ENCODE peak calls at places on chromosomes 5 and 9, in four cellular contexts. One of them, this sample, is unnamed.

GRCh38 chr5:127585661-127586060 is 63.2 kb upstream of the CTXN3 start:
- DNase-seq in tibial nerve: no peak
- DNase-seq in erythroblast: no peak
- DNase-seq in IMR-90: no peak
- DNase-seq in this sample: no peak

GRCh38 chr5:109740329-109740728 is 50.6 kb downstream of the MAN2A1 start:
- DNase-seq in tibial nerve: no peak
- DNase-seq in erythroblast: no peak
- DNase-seq in IMR-90: peak
- DNase-seq in this sample: no peak

GRCh38 chr5:142280066-142281011 is 44.5 kb downstream of the SPRY4 start:
- DNase-seq in tibial nerve: no peak
- DNase-seq in erythroblast: no peak
- DNase-seq in IMR-90: peak
- DNase-seq in this sample: no peak

GRCh38 chr5:164090358-164090757 is 584.9 kb downstream of the MAT2B start:
- DNase-seq in tibial nerve: no peak
- DNase-seq in erythroblast: no peak
- DNase-seq in IMR-90: no peak
- DNase-seq in this sample: no peak

GRCh38 chr5:110088676-110089436 is 399.1 kb downstream of the MAN2A1 start:
- DNase-seq in tibial nerve: no peak
- DNase-seq in erythroblast: no peak
- DNase-seq in IMR-90: no peak
- DNase-seq in this sample: no peak

GRCh38 chr5:13866792-13867191 is 77.7 kb downstream of the DNAH5 start:
- DNase-seq in tibial nerve: no peak
- DNase-seq in erythroblast: peak
- DNase-seq in IMR-90: peak
- DNase-seq in this sample: no peak

GRCh38 chr9:121735792-121736130 is 84.3 kb downstream of the DAB2IP start:
- DNase-seq in tibial nerve: no peak
- DNase-seq in erythroblast: no peak
- DNase-seq in IMR-90: no peak
- DNase-seq in this sample: no peak

GRCh38 chr5:179820483-179821297 is at the start of gene SQSTM1:
- DNase-seq in tibial nerve: peak
- DNase-seq in erythroblast: peak
- DNase-seq in IMR-90: peak
- DNase-seq in this sample: peak

GRCh38 chr5:175603987-175604739 is 53.7 kb upstream of the HRH2 start:
- DNase-seq in tibial nerve: no peak
- DNase-seq in erythroblast: no peak
- DNase-seq in IMR-90: no peak
- DNase-seq in this sample: no peak

GRCh38 chr5:62720036-62720441 is 141.4 kb downstream of the LRRC70 start:
- DNase-seq in tibial nerve: no peak
- DNase-seq in erythroblast: peak
- DNase-seq in IMR-90: peak
- DNase-seq in this sample: no peak

GRCh38 chr9:125435776-125436612 is 174.4 kb downstream of the GAPVD1 start:
- DNase-seq in tibial nerve: no peak
- DNase-seq in erythroblast: no peak
- DNase-seq in IMR-90: no peak
- DNase-seq in this sample: no peak

GRCh38 chr5:123937230-123937629 is 425.3 kb downstream of the CSNK1G3 start:
- DNase-seq in tibial nerve: no peak
- DNase-seq in erythroblast: peak
- DNase-seq in IMR-90: peak
- DNase-seq in this sample: no peak

GRCh38 chr5:67680109-67680508 is 483.5 kb upstream of the CD180 start:
- DNase-seq in tibial nerve: no peak
- DNase-seq in erythroblast: no peak
- DNase-seq in IMR-90: no peak
- DNase-seq in this sample: no peak

GRCh38 chr5:169197343-169197742 is 103.6 kb downstream of the SLIT3 start:
- DNase-seq in tibial nerve: no peak
- DNase-seq in erythroblast: no peak
- DNase-seq in IMR-90: no peak
- DNase-seq in this sample: no peak

GRCh38 chr5:31435730-31436129 is 96.2 kb downstream of the DROSHA start:
- DNase-seq in tibial nerve: no peak
- DNase-seq in erythroblast: no peak
- DNase-seq in IMR-90: no peak
- DNase-seq in this sample: no peak

GRCh38 chr5:55597014-55597981 is 62.5 kb upstream of the PLPP1 start:
- DNase-seq in tibial nerve: no peak
- DNase-seq in erythroblast: no peak
- DNase-seq in IMR-90: peak
- DNase-seq in this sample: no peak

GRCh38 chr9:37952731-37953130 is 48.8 kb upstream of the SLC25A51 start:
- DNase-seq in tibial nerve: no peak
- DNase-seq in erythroblast: peak
- DNase-seq in IMR-90: peak
- DNase-seq in this sample: no peak

GRCh38 chr5:141199359-141200235 is at the start of gene PCDHB11:
- DNase-seq in tibial nerve: no peak
- DNase-seq in erythroblast: no peak
- DNase-seq in IMR-90: no peak
- DNase-seq in this sample: no peak

GRCh38 chr9:115226152-115226551 is 108.2 kb upstream of the TNC start:
- DNase-seq in tibial nerve: no peak
- DNase-seq in erythroblast: no peak
- DNase-seq in IMR-90: no peak
- DNase-seq in this sample: no peak

GRCh38 chr5:118397231-118397630 is 591.1 kb downstream of the DTWD2 start:
- DNase-seq in tibial nerve: no peak
- DNase-seq in erythroblast: no peak
- DNase-seq in IMR-90: no peak
- DNase-seq in this sample: no peak

GRCh38 chr5:99033014-99033931 is 104.5 kb upstream of the CHD1 start:
- DNase-seq in tibial nerve: no peak
- DNase-seq in erythroblast: peak
- DNase-seq in IMR-90: peak
- DNase-seq in this sample: no peak

GRCh38 chr9:68947015-68947414 is 66.9 kb downstream of the PRKACG start:
- DNase-seq in tibial nerve: no peak
- DNase-seq in erythroblast: no peak
- DNase-seq in IMR-90: no peak
- DNase-seq in this sample: no peak

GRCh38 chr5:81225463-81225862 is 7.7 kb upstream of the CKMT2 start:
- DNase-seq in tibial nerve: no peak
- DNase-seq in erythroblast: no peak
- DNase-seq in IMR-90: no peak
- DNase-seq in this sample: no peak

GRCh38 chr5:139958749-139959148 is 84.3 kb downstream of the NRG2 start:
- DNase-seq in tibial nerve: no peak
- DNase-seq in erythroblast: no peak
- DNase-seq in IMR-90: no peak
- DNase-seq in this sample: no peak

GRCh38 chr5:93325946-93326345 is 255.1 kb downstream of the NR2F1-AS1 start:
- DNase-seq in tibial nerve: no peak
- DNase-seq in erythroblast: no peak
- DNase-seq in IMR-90: no peak
- DNase-seq in this sample: no peak

GRCh38 chr5:128408622-128409021 is 129.4 kb downstream of the FBN2 start:
- DNase-seq in tibial nerve: no peak
- DNase-seq in erythroblast: no peak
- DNase-seq in IMR-90: peak
- DNase-seq in this sample: no peak

GRCh38 chr5:18497089-18497488 is 862.8 kb downstream of the TAF11L14 start:
- DNase-seq in tibial nerve: no peak
- DNase-seq in erythroblast: no peak
- DNase-seq in IMR-90: no peak
- DNase-seq in this sample: no peak

GRCh38 chr5:91797581-91797980 is 414.5 kb upstream of the ARRDC3 start:
- DNase-seq in tibial nerve: no peak
- DNase-seq in erythroblast: no peak
- DNase-seq in IMR-90: no peak
- DNase-seq in this sample: no peak

GRCh38 chr9:84145031-84145430 is 164.4 kb downstream of the RMI1 start:
- DNase-seq in tibial nerve: no peak
- DNase-seq in erythroblast: no peak
- DNase-seq in IMR-90: no peak
- DNase-seq in this sample: no peak

GRCh38 chr5:4020386-4020785 is 424.8 kb downstream of the IRX1 start:
- DNase-seq in tibial nerve: no peak
- DNase-seq in erythroblast: no peak
- DNase-seq in IMR-90: no peak
- DNase-seq in this sample: no peak

GRCh38 chr9:127450170-127450830 is 906 bp downstream of the RPL12 start:
- DNase-seq in tibial nerve: no peak
- DNase-seq in erythroblast: peak
- DNase-seq in IMR-90: peak
- DNase-seq in this sample: no peak

GRCh38 chr9:127449332-127449966 is 1.8 kb downstream of the RPL12 start:
- DNase-seq in tibial nerve: no peak
- DNase-seq in erythroblast: no peak
- DNase-seq in IMR-90: no peak
- DNase-seq in this sample: no peak

GRCh38 chr9:127452481-127453092 is 1.3 kb downstream of the LRSAM1 start:
- DNase-seq in tibial nerve: no peak
- DNase-seq in erythroblast: peak
- DNase-seq in IMR-90: peak
- DNase-seq in this sample: no peak

GRCh38 chr9:127451681-127452480 is 571 bp downstream of the LRSAM1 start:
- DNase-seq in tibial nerve: no peak
- DNase-seq in erythroblast: peak
- DNase-seq in IMR-90: peak
- DNase-seq in this sample: peak

DNA sequence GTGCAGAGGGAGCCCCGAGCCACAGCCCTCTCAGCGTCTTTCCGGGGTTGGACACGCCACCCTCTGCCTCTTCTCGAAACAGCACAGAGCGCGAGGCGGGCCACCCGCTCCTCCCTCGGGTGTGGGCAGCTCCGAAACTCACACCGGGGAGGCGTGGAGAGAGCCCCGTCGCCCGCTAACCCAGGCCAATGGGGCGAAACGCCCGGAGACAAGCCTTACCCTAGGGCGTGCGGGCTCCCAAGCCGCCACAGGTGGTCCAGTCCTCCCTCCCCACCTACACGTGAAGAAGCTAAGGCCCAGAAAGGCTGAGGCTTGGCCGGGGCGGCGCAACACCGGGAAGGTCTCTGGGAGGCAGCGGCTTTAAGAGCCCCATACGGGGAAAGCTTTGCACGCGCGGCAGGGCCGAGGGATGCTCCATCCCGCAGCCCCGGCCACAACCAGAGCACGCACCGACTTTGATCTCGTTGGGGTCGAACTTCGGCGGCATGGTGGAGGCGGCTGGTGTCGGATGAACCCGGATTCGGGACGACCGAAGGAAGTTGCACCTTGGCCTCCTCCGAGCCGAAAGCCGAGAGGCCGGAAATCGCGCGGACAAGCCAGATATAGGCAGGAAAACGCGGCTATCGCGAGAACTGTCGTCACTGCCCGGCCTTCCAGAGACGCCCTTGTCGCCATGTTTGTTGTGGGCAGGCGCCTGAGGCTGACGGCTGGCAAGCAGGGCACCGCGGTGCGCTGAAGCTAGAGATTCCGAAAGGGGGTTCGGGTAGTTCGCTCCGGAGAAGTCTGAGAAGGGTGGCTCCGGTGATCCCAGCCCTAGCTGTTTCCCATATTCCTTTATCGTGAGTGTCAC is at the start of the genes LRSAM1 and RPL12:
- DNase-seq in tibial nerve: peak
- DNase-seq in erythroblast: peak
- DNase-seq in IMR-90: peak
- DNase-seq in this sample: peak
- TF ChIP-seq POLR2A in tibial nerve: peak
- TF ChIP-seq POLR2A in erythroblast: peak
- TF ChIP-seq POLR2A in IMR-90: peak
- TF ChIP-seq POLR2A in this sample: peak

GRCh38 chr9:8857330-8858249 is 1058.0 kb upstream of the DMAC1 start:
- DNase-seq in tibial nerve: peak
- DNase-seq in erythroblast: no peak
- DNase-seq in IMR-90: no peak
- DNase-seq in this sample: peak
- TF ChIP-seq POLR2A in tibial nerve: no peak
- TF ChIP-seq POLR2A in erythroblast: no peak
- TF ChIP-seq POLR2A in IMR-90: no peak
- TF ChIP-seq POLR2A in this sample: no peak

GRCh38 chr9:137554349-137554748 is 2.7 kb downstream of the MRPL41 start:
- DNase-seq in tibial nerve: no peak
- DNase-seq in erythroblast: no peak
- DNase-seq in IMR-90: no peak
- DNase-seq in this sample: no peak

GRCh38 chr9:137550958-137551655 is 572 bp upstream of the MRPL41 start:
- DNase-seq in tibial nerve: no peak
- DNase-seq in erythroblast: peak
- DNase-seq in IMR-90: peak
- DNase-seq in this sample: peak

GRCh38 chr9:137555179-137555578 is 3.5 kb downstream of the MRPL41 start:
- DNase-seq in tibial nerve: no peak
- DNase-seq in erythroblast: no peak
- DNase-seq in IMR-90: no peak
- DNase-seq in this sample: no peak

GRCh38 chr9:137550241-137550621 is at the start of gene PNPLA7:
- DNase-seq in tibial nerve: peak
- DNase-seq in erythroblast: peak
- DNase-seq in IMR-90: peak
- DNase-seq in this sample: peak

GRCh38 chr9:137551656-137552534 is at the start of gene MRPL41:
- DNase-seq in tibial nerve: peak
- DNase-seq in erythroblast: peak
- DNase-seq in IMR-90: peak
- DNase-seq in this sample: peak
- TF ChIP-seq POLR2A in tibial nerve: peak
- TF ChIP-seq POLR2A in erythroblast: peak
- TF ChIP-seq POLR2A in IMR-90: peak
- TF ChIP-seq POLR2A in this sample: peak

GRCh38 chr5:160468576-160468975 is 46.9 kb downstream of the PTTG1 start:
- DNase-seq in tibial nerve: no peak
- DNase-seq in erythroblast: no peak
- DNase-seq in IMR-90: no peak
- DNase-seq in this sample: no peak

GRCh38 chr5:160470437-160471341 is 49.0 kb downstream of the PTTG1 start:
- DNase-seq in tibial nerve: no peak
- DNase-seq in erythroblast: peak
- DNase-seq in IMR-90: peak
- DNase-seq in this sample: no peak

GRCh38 chr5:160471761-160472160 is 50.1 kb downstream of the PTTG1 start:
- DNase-seq in tibial nerve: no peak
- DNase-seq in erythroblast: no peak
- DNase-seq in IMR-90: no peak
- DNase-seq in this sample: no peak

GRCh38 chr5:160467555-160468418 is 46.1 kb downstream of the PTTG1 start:
- DNase-seq in tibial nerve: peak
- DNase-seq in erythroblast: peak
- DNase-seq in IMR-90: peak
- DNase-seq in this sample: peak

GRCh38 chr5:160469156-160470144 is 47.8 kb downstream of the PTTG1 start:
- DNase-seq in tibial nerve: no peak
- DNase-seq in erythroblast: no peak
- DNase-seq in IMR-90: no peak
- DNase-seq in this sample: no peak
- TF ChIP-seq POLR2A in tibial nerve: no peak
- TF ChIP-seq POLR2A in erythroblast: no peak
- TF ChIP-seq POLR2A in IMR-90: no peak
- TF ChIP-seq POLR2A in this sample: no peak

GRCh38 chr9:133356391-133357091 is at the start of the genes SURF1 and SURF2:
- DNase-seq in tibial nerve: peak
- DNase-seq in erythroblast: peak
- DNase-seq in IMR-90: peak
- DNase-seq in this sample: peak
- TF ChIP-seq POLR2A in tibial nerve: peak
- TF ChIP-seq POLR2A in erythroblast: no peak
- TF ChIP-seq POLR2A in IMR-90: peak
- TF ChIP-seq POLR2A in this sample: no peak